ENCODE peak calls at places on chromosome 17, in nine cellular contexts. B is BJ; O is aorta; X is NCI-H1092; Q is GM04503; R is AG10803; Z is brain microvascular endothelial cell; L is GM13977; K is activated CD8-positive, alpha-beta T cell treated with anti-CD3 and anti-CD28 coated beads for 36 hours. D is an unnamed sample.

GRCh38 chr17:35612924-35613521 is 25.9 kb downstream of the AP2B1 start:
- DNase-seq in K (peak; percentile 70), Z (peak; percentile 54), O (peak; percentile 53), L (peak; percentile 30), R (peak; percentile 51), Q (no peak), B (no peak), X (peak; percentile 19), D (no peak)

GRCh38 chr17:11948791-11949190 is 48.5 kb downstream of the ZNF18 start:
- DNase-seq in Z (peak; percentile 24), O (peak; percentile 56), Q (peak; percentile 29), B (peak; percentile 13), R (peak; percentile 65), L (no peak), X (no peak), K (no peak), D (peak; percentile 15)

GRCh38 chr17:48990882-48991357 is 6.3 kb upstream of the IGF2BP1 start:
- DNase-seq in K (no peak), X (no peak), O (no peak), Z (no peak), B (no peak), Q (no peak), L (no peak), R (no peak), D (no peak)

GRCh38 chr17:63537991-63538692 is 12.1 kb upstream of the DCAF7 start:
- DNase-seq in X (no peak), Q (no peak), K (peak; percentile 61), O (no peak), B (no peak), R (peak; percentile 4), Z (no peak), L (no peak), D (no peak)

GRCh38 chr17:73419896-73420295 is 108.1 kb upstream of the CDC42EP4 start:
- DNase-seq in L (no peak), K (no peak), B (no peak), Z (no peak), O (no peak), R (no peak), X (no peak), Q (no peak), D (no peak)

GRCh38 chr17:75371981-75372380 is 33.5 kb downstream of the GRB2 start:
- DNase-seq in R (no peak), Q (no peak), L (peak; percentile 47), Z (no peak), B (no peak), O (no peak), X (no peak), K (peak; percentile 22), D (no peak)

GRCh38 chr17:27379863-27380533 is 76.2 kb upstream of the KSR1 start:
- DNase-seq in K (no peak), O (peak; percentile 89), B (no peak), Z (peak; percentile 43), X (no peak), R (peak; percentile 52), Q (no peak), L (no peak), D (no peak)

GRCh38 chr17:2174471-2175293 is 119.8 kb downstream of the HIC1 start:
- DNase-seq in Z (peak; percentile 99), B (no peak), Q (peak; percentile 56), O (peak; percentile 79), X (peak; percentile 10), K (no peak), L (no peak), R (peak; percentile 82), D (peak; percentile 95)

GRCh38 chr17:64250211-64250835 is 12.7 kb downstream of the TEX2 start:
- DNase-seq in Q (no peak), L (no peak), K (no peak), B (no peak), Z (no peak), O (no peak), R (no peak), X (no peak), D (no peak)

GRCh38 chr17:28717578-28718316 is at the start of gene RAB34:
- DNase-seq in R (peak; percentile 88), Z (peak; percentile 70), B (peak; percentile 46), Q (no peak), L (no peak), K (peak; percentile 58), O (peak; percentile 89), X (no peak), D (no peak)

D was measured in non-pigmented ciliary epithelial cell.